ENCODE peak calls at places on chromosomes 6 and 20, in four cellular contexts. L is progenitor cell of endocrine pancreas, R is cardiac fibroblast, H is RPMI8226. E is an unnamed sample.
A peak's percentile ranks its signal among the peaks of the same experiment; 100 is the strongest.

GRCh38 chr20:20212675-20213096 is 155.2 kb upstream of the INSM1 start:
- DNase-seq in L (no peak), R (no peak), H (no peak), E (peak; percentile 97)

GRCh38 chr6:156975414-156975813 is 198.2 kb downstream of the ARID1B start:
- DNase-seq in L (no peak), R (no peak), H (no peak), E (no peak)

GRCh38 chr6:3584611-3585010 is 127.8 kb upstream of the SLC22A23 start:
- DNase-seq in L (no peak), R (no peak), H (no peak), E (no peak)

GRCh38 chr6:13689511-13690256 is 22.0 kb downstream of the RANBP9 start:
- DNase-seq in L (no peak), R (peak; percentile 57), H (no peak), E (no peak)

GRCh38 chr6:36783603-36784378 is 55.5 kb downstream of the CPNE5 start:
- DNase-seq in L (no peak), R (no peak), H (no peak), E (no peak)

GRCh38 chr6:159931112-159931511 is 37.8 kb upstream of the IGF2R start:
- DNase-seq in L (no peak), R (no peak), H (peak; percentile 33), E (no peak)

GRCh38 chr6:145749632-145750031 is 14.3 kb upstream of the EPM2A start:
- DNase-seq in L (no peak), R (peak; percentile 86), H (peak; percentile 19), E (no peak)

GRCh38 chr20:44065401-44066340 is 121.3 kb downstream of the JPH2 start:
- DNase-seq in L (peak; percentile 6), R (no peak), H (no peak), E (no peak)

GRCh38 chr6:328184-328670 is 35.9 kb downstream of the DUSP22 start:
- DNase-seq in L (no peak), R (peak; percentile 94), H (peak; percentile 100), E (no peak)

GRCh38 chr6:14596410-14596809 is 478.8 kb downstream of the CD83 start:
- DNase-seq in L (no peak), R (peak; percentile 92), H (no peak), E (no peak)

GRCh38 chr20:54025166-54025835 is 45.1 kb downstream of the BCAS1 start:
- DNase-seq in L (no peak), R (no peak), H (no peak), E (no peak)

GRCh38 chr6:3269412-3269975 is 10.7 kb downstream of the PSMG4 start:
- DNase-seq in L (no peak), R (no peak), H (no peak), E (no peak)

GRCh38 chr6:69138893-69139494 is 503.9 kb downstream of the ADGRB3 start:
- DNase-seq in L (no peak), R (peak; percentile 1), H (no peak), E (no peak)

GRCh38 chr6:93972791-93973190 is 553.4 kb upstream of the EPHA7 start:
- DNase-seq in L (no peak), R (peak; percentile 9), H (no peak), E (no peak)

GRCh38 chr6:127255286-127255685 is 11.4 kb upstream of the RNF146 start:
- DNase-seq in L (no peak), R (no peak), H (no peak), E (no peak)

GRCh38 chr20:21322921-21323321 is 19.8 kb downstream of the XRN2 start:
- DNase-seq in L (no peak), R (peak; percentile 50), H (no peak), E (no peak)

GRCh38 chr20:54133434-54134427 is 40.1 kb downstream of the CYP24A1 start:
- DNase-seq in L (no peak), R (peak; percentile 58), H (no peak), E (no peak)

GRCh38 chr20:62426678-62427077 is 661 bp downstream of the RBBP8NL start:
- DNase-seq in L (peak; percentile 58), R (no peak), H (no peak), E (no peak)

GRCh38 chr6:42012501-42013133 is 37.7 kb upstream of the TAF8 start:
- DNase-seq in L (no peak), R (peak; percentile 9), H (no peak), E (no peak)

GRCh38 chr6:82283771-82284420 is 36.4 kb upstream of the IBTK start:
- DNase-seq in L (no peak), R (no peak), H (no peak), E (no peak)

GRCh38 chr6:160355001-160355400 is 6.8 kb downstream of the SLC22A3 start:
- DNase-seq in L (no peak), R (peak; percentile 84), H (no peak), E (no peak)

GRCh38 chr6:29653452-29654038 is 3.3 kb upstream of the MOG start:
- DNase-seq in L (no peak), R (peak; percentile 83), H (peak; percentile 77), E (peak; percentile 68)

GRCh38 chr6:157561037-157561790 is 180.2 kb downstream of the ZDHHC14 start:
- DNase-seq in L (no peak), R (no peak), H (peak; percentile 91), E (peak; percentile 23)

E was measured in SHP77 treated with DMSO at 0.1 percent for 48 hours.